ENCODE peak calls at places on chromosomes 12 and 14, in nine cellular contexts. One of them, this sample, is unnamed.

GRCh38 chr14:104974146-104974541 is 4.0 kb downstream of the AHNAK2 start:
- DNase-seq in endothelial cell of umbilical vein: no peak
- DNase-seq in ovary: peak; percentile 17
- DNase-seq in tibial artery: no peak
- DNase-seq in uterus: no peak
- DNase-seq in left ventricle myocardium inferior: peak; percentile 9
- DNase-seq in stomach: no peak
- DNase-seq in GM23248: no peak
- DNase-seq in cardiac muscle cell: no peak
- DNase-seq in this sample: no peak

GRCh38 chr12:28766398-28766797 is 382.7 kb upstream of the FAR2 start:
- DNase-seq in cardiac muscle cell: no peak
- DNase-seq in endothelial cell of umbilical vein: no peak
- DNase-seq in GM23248: no peak
- DNase-seq in stomach: no peak
- DNase-seq in tibial artery: no peak
- DNase-seq in left ventricle myocardium inferior: no peak
- DNase-seq in uterus: no peak
- DNase-seq in ovary: no peak
- DNase-seq in this sample: no peak

GRCh38 chr14:56202256-56202655 is 84.0 kb downstream of the PELI2 start:
- DNase-seq in left ventricle myocardium inferior: no peak
- DNase-seq in tibial artery: no peak
- DNase-seq in uterus: no peak
- DNase-seq in cardiac muscle cell: no peak
- DNase-seq in GM23248: no peak
- DNase-seq in stomach: no peak
- DNase-seq in ovary: no peak
- DNase-seq in endothelial cell of umbilical vein: no peak
- DNase-seq in this sample: no peak

GRCh38 chr14:96940009-96940408 is 142.8 kb downstream of the VRK1 start:
- DNase-seq in left ventricle myocardium inferior: no peak
- DNase-seq in stomach: no peak
- DNase-seq in GM23248: peak; percentile 2
- DNase-seq in tibial artery: no peak
- DNase-seq in uterus: no peak
- DNase-seq in endothelial cell of umbilical vein: no peak
- DNase-seq in cardiac muscle cell: no peak
- DNase-seq in ovary: no peak
- DNase-seq in this sample: peak; percentile 1

GRCh38 chr14:104138098-104138890 is at the start of gene KIF26A:
- DNase-seq in GM23248: no peak
- DNase-seq in tibial artery: peak; percentile 62
- DNase-seq in uterus: no peak
- DNase-seq in stomach: no peak
- DNase-seq in endothelial cell of umbilical vein: peak; percentile 57
- DNase-seq in cardiac muscle cell: no peak
- DNase-seq in ovary: peak; percentile 49
- DNase-seq in left ventricle myocardium inferior: peak; percentile 60
- DNase-seq in this sample: no peak

GRCh38 chr14:39339003-39339402 is 93.2 kb downstream of the FBXO33 start:
- DNase-seq in GM23248: no peak
- DNase-seq in uterus: no peak
- DNase-seq in ovary: no peak
- DNase-seq in stomach: peak; percentile 68
- DNase-seq in tibial artery: no peak
- DNase-seq in left ventricle myocardium inferior: no peak
- DNase-seq in cardiac muscle cell: no peak
- DNase-seq in endothelial cell of umbilical vein: no peak
- DNase-seq in this sample: no peak

GRCh38 chr14:61280526-61281185 is 482 bp downstream of the TMEM30B start:
- DNase-seq in stomach: peak; percentile 74
- DNase-seq in left ventricle myocardium inferior: peak; percentile 62
- DNase-seq in tibial artery: peak; percentile 77
- DNase-seq in endothelial cell of umbilical vein: peak; percentile 86
- DNase-seq in GM23248: peak; percentile 64
- DNase-seq in uterus: peak; percentile 22
- DNase-seq in ovary: peak; percentile 50
- DNase-seq in cardiac muscle cell: peak; percentile 50
- DNase-seq in this sample: peak; percentile 80

GRCh38 chr12:55681142-55682077 is 26.3 kb downstream of the ITGA7 start:
- DNase-seq in stomach: peak; percentile 71
- DNase-seq in ovary: no peak
- DNase-seq in uterus: peak; percentile 45
- DNase-seq in endothelial cell of umbilical vein: peak; percentile 44
- DNase-seq in cardiac muscle cell: peak; percentile 62
- DNase-seq in left ventricle myocardium inferior: peak; percentile 54
- DNase-seq in GM23248: peak; percentile 76
- DNase-seq in tibial artery: peak; percentile 76
- DNase-seq in this sample: peak; percentile 47

GRCh38 chr12:131829795-131830334 is 1.7 kb downstream of the MMP17 start:
- DNase-seq in endothelial cell of umbilical vein: no peak
- DNase-seq in tibial artery: no peak
- DNase-seq in GM23248: peak; percentile 31
- DNase-seq in cardiac muscle cell: no peak
- DNase-seq in stomach: no peak
- DNase-seq in uterus: no peak
- DNase-seq in ovary: peak; percentile 48
- DNase-seq in left ventricle myocardium inferior: no peak
- DNase-seq in this sample: no peak

GRCh38 chr12:25677180-25677937 is 124.3 kb upstream of the LMNTD1 start:
- DNase-seq in tibial artery: no peak
- DNase-seq in cardiac muscle cell: peak; percentile 43
- DNase-seq in endothelial cell of umbilical vein: no peak
- DNase-seq in left ventricle myocardium inferior: no peak
- DNase-seq in GM23248: peak; percentile 37
- DNase-seq in uterus: no peak
- DNase-seq in ovary: no peak
- DNase-seq in stomach: no peak
- DNase-seq in this sample: no peak

GRCh38 chr12:25686351-25686750 is 133.3 kb upstream of the LMNTD1 start:
- DNase-seq in endothelial cell of umbilical vein: no peak
- DNase-seq in uterus: no peak
- DNase-seq in cardiac muscle cell: no peak
- DNase-seq in tibial artery: no peak
- DNase-seq in ovary: no peak
- DNase-seq in GM23248: no peak
- DNase-seq in stomach: no peak
- DNase-seq in left ventricle myocardium inferior: no peak
- DNase-seq in this sample: no peak

GRCh38 chr12:25681580-25681979 is 128.5 kb upstream of the LMNTD1 start:
- DNase-seq in GM23248: peak; percentile 58
- DNase-seq in left ventricle myocardium inferior: no peak
- DNase-seq in cardiac muscle cell: no peak
- DNase-seq in tibial artery: no peak
- DNase-seq in ovary: no peak
- DNase-seq in stomach: no peak
- DNase-seq in endothelial cell of umbilical vein: no peak
- DNase-seq in uterus: no peak
- DNase-seq in this sample: no peak

GRCh38 chr12:25684070-25684469 is 131.0 kb upstream of the LMNTD1 start:
- DNase-seq in uterus: no peak
- DNase-seq in stomach: no peak
- DNase-seq in left ventricle myocardium inferior: no peak
- DNase-seq in cardiac muscle cell: no peak
- DNase-seq in GM23248: no peak
- DNase-seq in tibial artery: no peak
- DNase-seq in endothelial cell of umbilical vein: no peak
- DNase-seq in ovary: no peak
- DNase-seq in this sample: no peak

DNA sequence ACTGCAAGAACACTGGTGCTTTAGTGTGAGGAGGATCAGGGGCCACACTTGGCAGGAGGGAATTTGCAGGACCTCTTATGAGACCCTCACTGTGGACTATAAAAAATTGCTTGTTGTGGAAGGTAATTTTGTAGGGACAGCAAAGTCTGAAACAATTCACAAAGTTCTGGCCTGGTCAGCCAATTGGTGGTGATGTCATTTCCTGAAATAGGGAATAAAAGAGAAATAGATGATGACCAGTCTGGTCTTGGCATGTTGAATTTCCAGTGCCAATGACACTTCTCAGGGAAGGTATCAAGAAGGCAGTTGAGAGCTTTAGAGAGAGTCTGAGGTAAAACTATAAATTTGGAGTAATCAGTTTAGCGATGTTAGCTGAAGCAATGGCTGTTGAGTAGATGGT is 129.3 kb upstream of the LMNTD1 start:
- DNase-seq in GM23248: peak; percentile 65
- DNase-seq in ovary: no peak
- DNase-seq in endothelial cell of umbilical vein: no peak
- DNase-seq in stomach: no peak
- DNase-seq in cardiac muscle cell: no peak
- DNase-seq in tibial artery: no peak
- DNase-seq in uterus: no peak
- DNase-seq in left ventricle myocardium inferior: no peak
- DNase-seq in this sample: no peak
- H3K4me1 ChIP-seq in GM23248: peaks cover 19% of the 10 kb centered on the region
- H3K4me1 ChIP-seq in ovary: no peaks in the 10 kb centered on the region
- H3K4me1 ChIP-seq in endothelial cell of umbilical vein: peaks cover 7% of the 10 kb centered on the region
- H3K4me1 ChIP-seq in stomach: no peaks in the 10 kb centered on the region
- H3K4me1 ChIP-seq in cardiac muscle cell: no peaks in the 10 kb centered on the region
- H3K4me1 ChIP-seq in tibial artery: no peaks in the 10 kb centered on the region
- H3K4me1 ChIP-seq in uterus: no peaks in the 10 kb centered on the region
- H3K4me1 ChIP-seq in left ventricle myocardium inferior: no peaks in the 10 kb centered on the region
- H3K4me1 ChIP-seq in this sample: no peaks in the 10 kb centered on the region

GRCh38 chr12:57090924-57091632 is 2.2 kb downstream of the NAB2 start:
- DNase-seq in ovary: no peak
- DNase-seq in uterus: no peak
- DNase-seq in tibial artery: peak; percentile 86
- DNase-seq in endothelial cell of umbilical vein: no peak
- DNase-seq in left ventricle myocardium inferior: no peak
- DNase-seq in cardiac muscle cell: no peak
- DNase-seq in stomach: no peak
- DNase-seq in GM23248: peak; percentile 78
- DNase-seq in this sample: no peak
- H3K4me3 ChIP-seq in ovary: peak overlapping the region; percentile 67
- H3K4me3 ChIP-seq in uterus: peak overlapping the region; percentile 73
- H3K4me3 ChIP-seq in tibial artery: peak overlapping the region; percentile 98
- H3K4me3 ChIP-seq in endothelial cell of umbilical vein: peak overlapping the region; percentile 86
- H3K4me3 ChIP-seq in left ventricle myocardium inferior: peak overlapping the region; percentile 95
- H3K4me3 ChIP-seq in cardiac muscle cell: no peak overlapping the region
- H3K4me3 ChIP-seq in stomach: peak overlapping the region; percentile 87
- H3K4me3 ChIP-seq in GM23248: peak overlapping the region; percentile 93
- H3K4me3 ChIP-seq in this sample: no peak overlapping the region

GRCh38 chr14:67392728-67393314 is 19.1 kb downstream of the PLEK2 start:
- DNase-seq in ovary: no peak
- DNase-seq in tibial artery: no peak
- DNase-seq in left ventricle myocardium inferior: no peak
- DNase-seq in uterus: no peak
- DNase-seq in GM23248: no peak
- DNase-seq in cardiac muscle cell: no peak
- DNase-seq in endothelial cell of umbilical vein: no peak
- DNase-seq in stomach: no peak
- DNase-seq in this sample: no peak
- H3K4me1 ChIP-seq in ovary: no peaks in the 10 kb centered on the region
- H3K4me1 ChIP-seq in tibial artery: no peaks in the 10 kb centered on the region
- H3K4me1 ChIP-seq in left ventricle myocardium inferior: no peaks in the 10 kb centered on the region
- H3K4me1 ChIP-seq in uterus: no peaks in the 10 kb centered on the region
- H3K4me1 ChIP-seq in GM23248: peaks cover 15% of the 10 kb centered on the region
- H3K4me1 ChIP-seq in cardiac muscle cell: peaks cover 11% of the 10 kb centered on the region
- H3K4me1 ChIP-seq in endothelial cell of umbilical vein: peaks cover 16% of the 10 kb centered on the region
- H3K4me1 ChIP-seq in stomach: no peaks in the 10 kb centered on the region
- H3K4me1 ChIP-seq in this sample: no peaks in the 10 kb centered on the region

DNA sequence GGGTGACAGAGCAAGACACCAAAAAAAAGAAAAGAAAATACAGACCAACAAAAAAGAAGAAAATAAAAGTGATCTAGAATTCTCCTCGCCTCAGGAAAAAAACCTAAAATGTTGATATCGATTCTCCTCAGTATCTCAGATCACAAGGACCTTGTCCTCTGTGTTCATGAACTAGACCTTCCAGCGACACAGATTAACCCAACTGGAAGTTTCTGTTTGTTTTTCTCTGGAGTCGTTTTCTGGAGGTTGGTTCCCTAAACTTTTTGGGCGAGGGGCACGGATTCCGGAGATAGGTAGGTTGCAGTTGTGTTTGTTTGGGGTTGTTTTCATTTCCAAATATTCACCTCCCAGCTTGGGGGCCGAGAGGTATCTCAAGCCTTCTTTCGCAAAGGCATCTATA is 559 bp upstream of the RFC5 start:
- DNase-seq in GM23248: no peak
- DNase-seq in tibial artery: no peak
- DNase-seq in uterus: no peak
- DNase-seq in endothelial cell of umbilical vein: no peak
- DNase-seq in left ventricle myocardium inferior: no peak
- DNase-seq in stomach: no peak
- DNase-seq in cardiac muscle cell: no peak
- DNase-seq in ovary: no peak
- DNase-seq in this sample: no peak
- H3K4me3 ChIP-seq in GM23248: peak overlapping the region; percentile 84
- H3K4me3 ChIP-seq in tibial artery: peak overlapping the region; percentile 65
- H3K4me3 ChIP-seq in uterus: peak overlapping the region; percentile 96
- H3K4me3 ChIP-seq in endothelial cell of umbilical vein: no peak overlapping the region
- H3K4me3 ChIP-seq in left ventricle myocardium inferior: peak overlapping the region; percentile 82
- H3K4me3 ChIP-seq in stomach: peak overlapping the region; percentile 93
- H3K4me3 ChIP-seq in cardiac muscle cell: no peak overlapping the region
- H3K4me3 ChIP-seq in ovary: peak overlapping the region; percentile 96
- H3K4me3 ChIP-seq in this sample: peak overlapping the region; percentile 89

GRCh38 chr12:52522346-52523011 is 2.3 kb upstream of the KRT5 start:
- DNase-seq in tibial artery: no peak
- DNase-seq in GM23248: peak; percentile 50
- DNase-seq in uterus: no peak
- DNase-seq in ovary: no peak
- DNase-seq in left ventricle myocardium inferior: no peak
- DNase-seq in cardiac muscle cell: peak; percentile 49
- DNase-seq in stomach: no peak
- DNase-seq in endothelial cell of umbilical vein: no peak
- DNase-seq in this sample: peak; percentile 87
- H3K4me1 ChIP-seq in tibial artery: peaks cover 20% of the 10 kb centered on the region
- H3K4me1 ChIP-seq in GM23248: no peaks in the 10 kb centered on the region
- H3K4me1 ChIP-seq in uterus: no peaks in the 10 kb centered on the region
- H3K4me1 ChIP-seq in ovary: no peaks in the 10 kb centered on the region
- H3K4me1 ChIP-seq in left ventricle myocardium inferior: no peaks in the 10 kb centered on the region
- H3K4me1 ChIP-seq in cardiac muscle cell: no peaks in the 10 kb centered on the region
- H3K4me1 ChIP-seq in stomach: no peaks in the 10 kb centered on the region
- H3K4me1 ChIP-seq in endothelial cell of umbilical vein: no peaks in the 10 kb centered on the region
- H3K4me1 ChIP-seq in this sample: peaks cover 66% of the 10 kb centered on the region

GRCh38 chr12:108327621-108328371 is 11.3 kb downstream of the CMKLR1 start:
- DNase-seq in GM23248: no peak
- DNase-seq in tibial artery: no peak
- DNase-seq in uterus: no peak
- DNase-seq in ovary: no peak
- DNase-seq in cardiac muscle cell: no peak
- DNase-seq in left ventricle myocardium inferior: peak; percentile 46
- DNase-seq in endothelial cell of umbilical vein: peak; percentile 26
- DNase-seq in stomach: no peak
- DNase-seq in this sample: no peak
- H3K4me3 ChIP-seq in GM23248: no peak overlapping the region
- H3K4me3 ChIP-seq in tibial artery: no peak overlapping the region
- H3K4me3 ChIP-seq in uterus: no peak overlapping the region
- H3K4me3 ChIP-seq in ovary: no peak overlapping the region
- H3K4me3 ChIP-seq in cardiac muscle cell: no peak overlapping the region
- H3K4me3 ChIP-seq in left ventricle myocardium inferior: no peak overlapping the region
- H3K4me3 ChIP-seq in endothelial cell of umbilical vein: no peak overlapping the region
- H3K4me3 ChIP-seq in stomach: no peak overlapping the region
- H3K4me3 ChIP-seq in this sample: no peak overlapping the region